ENCODE peak calls at places on chromosomes 13 and 19, in six cellular contexts. O, U, J, Z, Y and Q are unnamed samples.

GRCh38 chr19:15126511-15126910 is 19.3 kb downstream of the SYDE1 start:
- DNase-seq in O (no peak), U (peak), J (no peak), Z (no peak), Y (no peak), Q (no peak)

GRCh38 chr13:51287758-51288157 is 51.7 kb upstream of the SERPINE3 start:
- DNase-seq in O (no peak), U (no peak), J (no peak), Z (no peak), Y (no peak), Q (no peak)

GRCh38 chr13:98792321-98792720 is 39.8 kb upstream of the SLC15A1 start:
- DNase-seq in O (no peak), U (no peak), J (no peak), Z (no peak), Y (no peak), Q (no peak)

GRCh38 chr13:25046985-25047660 is 48.8 kb upstream of the PABPC3 start:
- DNase-seq in O (no peak), U (peak), J (no peak), Z (peak), Y (no peak), Q (no peak)

GRCh38 chr13:106376411-106377112 is 158.9 kb downstream of the EFNB2 start:
- DNase-seq in O (no peak), U (peak), J (no peak), Z (peak), Y (peak), Q (peak)

GRCh38 chr13:46668302-46668720 is 115.3 kb downstream of the LRCH1 start:
- DNase-seq in O (no peak), U (peak), J (no peak), Z (peak), Y (peak), Q (peak)

GRCh38 chr13:97506511-97506910 is 72.5 kb downstream of the RAP2A start:
- DNase-seq in O (no peak), U (peak), J (no peak), Z (peak), Y (no peak), Q (no peak)

GRCh38 chr13:27120011-27120410 is 51.6 kb downstream of the USP12 start:
- DNase-seq in O (no peak), U (peak), J (no peak), Z (peak), Y (no peak), Q (no peak)

GRCh38 chr19:11659612-11660011 is 62.3 kb downstream of the ZNF627 start:
- DNase-seq in O (no peak), U (peak), J (no peak), Z (peak), Y (no peak), Q (no peak)

GRCh38 chr13:40494932-40495619 is 171.4 kb downstream of the FOXO1 start:
- DNase-seq in O (no peak), U (no peak), J (no peak), Z (no peak), Y (no peak), Q (no peak)

GRCh38 chr19:3102239-3103140 is 8.3 kb downstream of the GNA11 start:
- DNase-seq in O (no peak), U (no peak), J (no peak), Z (no peak), Y (no peak), Q (no peak)

GRCh38 chr13:44575741-44576395 is at the start of gene TSC22D1:
- DNase-seq in O (peak), U (peak), J (no peak), Z (peak), Y (peak), Q (no peak)

GRCh38 chr13:60265566-60265965 is 101.8 kb upstream of the DIAPH3 start:
- DNase-seq in O (no peak), U (no peak), J (no peak), Z (no peak), Y (no peak), Q (no peak)

DNA sequence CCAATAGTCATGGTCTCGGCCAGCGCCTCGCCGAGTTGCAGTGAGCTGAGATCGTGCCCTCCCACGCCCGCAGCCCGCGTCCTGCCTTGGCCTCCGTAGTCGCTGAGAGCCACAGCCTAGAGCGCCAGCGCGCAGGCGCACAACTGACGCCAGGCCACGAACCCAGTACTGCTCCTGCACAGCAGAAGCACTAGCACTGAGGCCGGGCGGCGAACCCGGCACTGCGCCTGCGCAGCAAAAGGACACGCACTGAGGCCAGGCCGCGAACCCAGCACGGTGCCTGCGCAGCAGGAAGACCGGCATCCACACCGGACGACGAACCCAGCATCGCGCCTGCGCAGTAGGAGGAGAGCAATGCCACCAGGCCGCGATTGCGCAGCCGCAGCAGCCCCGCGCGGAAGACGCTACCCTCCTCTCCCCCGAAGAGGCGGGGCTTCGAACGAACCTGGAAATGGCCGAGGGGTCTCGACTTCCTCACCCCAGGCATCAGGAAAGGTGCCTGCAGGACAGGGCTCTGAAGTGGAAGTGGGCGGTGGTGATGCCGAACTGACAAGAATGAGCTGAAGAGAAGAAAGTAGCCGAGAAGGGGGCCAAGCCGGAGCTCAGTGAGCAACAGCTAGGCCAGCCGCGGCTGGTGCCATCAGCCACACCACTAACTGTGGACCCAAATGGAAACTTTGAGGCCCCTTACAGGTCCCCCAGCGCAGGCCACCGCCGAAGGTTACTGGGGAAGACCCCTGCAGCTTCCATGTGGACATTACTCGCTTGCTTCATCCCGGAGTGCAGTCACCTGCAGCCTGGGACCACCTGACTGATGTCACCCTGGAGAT is 7.5 kb downstream of the F10 start:
- DNase-seq in O (no peak), U (no peak), J (no peak), Z (no peak), Y (peak), Q (no peak)
- H3K4me3 ChIP-seq in O (no peak), U (no peak), J (no peak), Z (no peak), Y (no peak), Q (no peak)

GRCh38 chr19:39631626-39632025 is 24.1 kb upstream of the LGALS16 start:
- DNase-seq in O (no peak), U (no peak), J (no peak), Z (no peak), Y (no peak), Q (no peak)
- H3K4me3 ChIP-seq in O (no peak), U (no peak), J (no peak), Z (no peak), Y (no peak), Q (no peak)

DNA sequence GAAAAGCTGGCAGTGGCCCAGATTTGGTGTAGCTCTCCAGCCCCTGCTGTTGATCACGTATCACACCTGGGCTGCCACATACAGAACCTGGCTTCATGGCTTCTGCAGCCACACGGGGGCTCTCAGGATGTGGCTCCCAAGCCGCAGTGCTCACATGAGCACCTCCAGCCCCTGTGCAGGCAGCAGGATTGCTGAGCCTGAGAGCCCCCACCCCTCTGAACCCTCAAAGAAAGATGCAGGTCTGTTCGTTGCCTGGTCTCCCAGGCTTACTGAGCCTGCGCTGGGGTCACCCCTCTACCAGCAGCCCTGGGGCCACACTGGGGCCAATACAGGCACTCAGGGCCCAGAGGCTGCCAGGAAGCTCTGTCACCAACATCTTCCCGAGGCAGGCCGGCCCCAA is 2.7 kb downstream of the PLEKHF1 start:
- DNase-seq in O (peak), U (peak), J (no peak), Z (no peak), Y (no peak), Q (no peak)
- H3K4me3 ChIP-seq in O (peak), U (no peak), J (peak), Z (no peak), Y (no peak), Q (no peak)

GRCh38 chr19:16888629-16889371 is at the start of gene F2RL3:
- DNase-seq in O (no peak), U (peak), J (no peak), Z (peak), Y (no peak), Q (no peak)
- H3K4me3 ChIP-seq in O (no peak), U (no peak), J (no peak), Z (no peak), Y (no peak), Q (no peak)

GRCh38 chr19:55301459-55302331 is 17.9 kb downstream of the BRSK1 start:
- DNase-seq in O (peak), U (peak), J (peak), Z (peak), Y (peak), Q (peak)
- H3K4me3 ChIP-seq in O (peak), U (peak), J (peak), Z (peak), Y (no peak), Q (peak)